ENCODE peak calls at places on chromosomes 5 and 9, in eight cellular contexts. D is AG10803, U is MM.1S, T is ovary, Y is WTC11, O is uterus, H is cardiac muscle cell, L is AG04450. J is an unnamed sample.

GRCh38 chr5:145465487-145466263 is 369.5 kb downstream of the PRELID2 start:
- DNase-seq in D (peak), U (no peak), T (no peak), Y (no peak), O (no peak), H (no peak), L (no peak), J (no peak)

GRCh38 chr5:124746252-124746915 is at the start of gene ZNF608:
- DNase-seq in D (no peak), U (no peak), T (peak), Y (no peak), O (peak), H (peak), L (no peak), J (peak)

GRCh38 chr5:91639744-91640143 is 256.6 kb upstream of the ARRDC3 start:
- DNase-seq in D (no peak), U (no peak), T (no peak), Y (no peak), O (no peak), H (no peak), L (no peak), J (no peak)

GRCh38 chr9:86749530-86750275 is 197.6 kb downstream of the GAS1 start:
- DNase-seq in D (peak), U (no peak), T (no peak), Y (no peak), O (peak), H (peak), L (peak), J (no peak)

GRCh38 chr5:115351356-115352195 is 55.1 kb upstream of the CCDC112 start:
- DNase-seq in D (peak), U (no peak), T (no peak), Y (no peak), O (no peak), H (peak), L (peak), J (no peak)

GRCh38 chr5:32138839-32139493 is 35.2 kb downstream of the GOLPH3 start:
- DNase-seq in D (no peak), U (no peak), T (no peak), Y (no peak), O (no peak), H (peak), L (no peak), J (no peak)

GRCh38 chr5:159286420-159287035 is 23.4 kb downstream of the UBLCP1 start:
- DNase-seq in D (peak), U (peak), T (no peak), Y (no peak), O (no peak), H (peak), L (no peak), J (no peak)

GRCh38 chr5:143646961-143647360 is 165.0 kb upstream of the HMHB1 start:
- DNase-seq in D (no peak), U (no peak), T (no peak), Y (no peak), O (no peak), H (no peak), L (no peak), J (no peak)

GRCh38 chr9:94869415-94869838 is 142.9 kb downstream of the AOPEP start:
- DNase-seq in D (no peak), U (no peak), T (no peak), Y (no peak), O (no peak), H (peak), L (no peak), J (no peak)

GRCh38 chr5:50751064-50751657 is 84.7 kb downstream of the PARP8 start:
- DNase-seq in D (peak), U (peak), T (no peak), Y (no peak), O (no peak), H (peak), L (peak), J (peak)

GRCh38 chr5:117455236-117456233 is 880.9 kb upstream of the SEMA6A start:
- DNase-seq in D (no peak), U (peak), T (no peak), Y (peak), O (no peak), H (no peak), L (no peak), J (no peak)

DNA sequence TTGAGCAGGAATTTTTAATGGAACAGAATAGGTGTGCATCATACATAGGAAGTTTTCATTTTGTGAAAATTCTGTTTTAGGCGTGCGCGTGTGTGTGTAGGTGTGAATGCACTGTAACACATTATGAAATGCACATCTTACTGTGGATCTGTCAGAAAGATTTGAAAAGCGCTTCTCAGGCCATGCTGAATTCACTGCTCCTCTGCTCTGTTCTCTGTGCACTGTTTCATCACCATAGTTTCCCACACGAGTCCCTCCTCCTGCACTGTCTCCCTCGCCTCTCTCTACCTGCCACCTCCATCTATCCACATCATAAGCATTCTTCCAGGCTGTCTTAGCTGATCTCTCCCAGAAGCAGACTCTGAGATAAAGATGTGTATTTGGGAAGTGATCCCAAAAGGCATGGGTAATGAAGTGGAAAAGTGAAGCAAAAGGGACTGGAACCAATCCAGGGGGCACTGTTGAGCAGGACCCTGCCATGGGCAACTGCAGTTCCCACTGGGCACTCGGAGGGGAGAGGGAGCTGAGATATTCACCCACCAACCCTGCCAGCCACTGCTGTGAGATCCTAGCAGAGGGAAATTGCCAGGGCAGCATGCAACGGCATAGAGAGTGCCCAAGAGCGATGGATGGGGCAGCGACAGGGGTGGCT is 65.9 kb downstream of the GABBR2 start:
- DNase-seq in D (no peak), U (no peak), T (no peak), Y (peak), O (no peak), H (no peak), L (no peak), J (no peak)
- TF ChIP-seq CTCF in D (no peak), U (no peak), T (no peak), Y (no peak), O (no peak), H (no peak), L (peak), J (no peak)

DNA sequence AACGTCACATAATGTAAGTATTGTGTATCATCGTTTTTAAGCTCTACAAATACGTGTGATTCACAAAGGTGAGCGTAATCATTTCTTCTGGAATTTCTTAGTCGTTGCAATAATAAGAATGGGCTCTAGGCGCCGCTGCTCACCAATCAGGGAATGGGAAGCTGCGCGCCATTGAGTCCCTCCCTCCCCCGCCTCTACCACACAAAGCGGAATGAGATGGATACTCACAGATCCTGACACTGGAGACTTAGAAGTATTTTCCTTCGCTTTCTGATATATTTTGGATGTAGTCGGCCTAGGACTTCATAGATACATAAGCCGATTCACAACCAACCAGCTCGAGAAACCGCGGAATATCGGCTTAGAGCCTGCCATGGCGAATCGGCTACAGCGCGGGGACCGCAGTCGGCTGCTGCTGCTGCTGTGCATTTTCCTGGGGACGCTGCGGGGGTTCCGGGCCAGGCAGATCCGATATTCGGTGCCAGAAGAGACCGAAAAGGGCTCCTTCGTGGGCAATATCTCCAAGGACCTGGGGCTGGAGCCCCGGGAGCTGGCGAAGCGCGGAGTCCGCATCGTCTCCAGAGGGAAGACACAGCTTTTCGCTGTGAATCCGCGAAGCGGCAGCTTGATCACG is at the start of gene PCDHGA11:
- DNase-seq in D (peak), U (peak), T (no peak), Y (peak), O (no peak), H (peak), L (no peak), J (no peak)
- TF ChIP-seq CTCF in D (peak), U (peak), T (no peak), Y (peak), O (no peak), H (peak), L (peak), J (no peak)

GRCh38 chr9:137544176-137544755 is 5.9 kb downstream of the PNPLA7 start:
- DNase-seq in D (peak), U (no peak), T (no peak), Y (no peak), O (no peak), H (peak), L (no peak), J (no peak)
- TF ChIP-seq CTCF in D (no peak), U (no peak), T (no peak), Y (no peak), O (no peak), H (no peak), L (no peak), J (no peak)

GRCh38 chr9:73067074-73067473 is 84.6 kb upstream of the ANXA1 start:
- DNase-seq in D (no peak), U (no peak), T (no peak), Y (peak), O (no peak), H (no peak), L (no peak), J (no peak)
- TF ChIP-seq CTCF in D (no peak), U (peak), T (no peak), Y (no peak), O (no peak), H (no peak), L (no peak), J (no peak)

GRCh38 chr5:73116506-73116905 is 3.9 kb upstream of the TMEM171 start:
- DNase-seq in D (no peak), U (no peak), T (no peak), Y (no peak), O (no peak), H (no peak), L (no peak), J (no peak)

GRCh38 chr5:73118331-73119011 is 1.9 kb upstream of the TMEM171 start:
- DNase-seq in D (no peak), U (no peak), T (no peak), Y (no peak), O (no peak), H (no peak), L (no peak), J (no peak)

GRCh38 chr5:73114029-73114688 is 6.2 kb upstream of the TMEM171 start:
- DNase-seq in D (no peak), U (no peak), T (no peak), Y (no peak), O (no peak), H (no peak), L (no peak), J (no peak)

GRCh38 chr5:73117088-73117755 is 3.2 kb upstream of the TMEM171 start:
- DNase-seq in D (no peak), U (no peak), T (no peak), Y (no peak), O (no peak), H (no peak), L (no peak), J (no peak)

GRCh38 chr5:73115399-73116051 is 4.8 kb upstream of the TMEM171 start:
- DNase-seq in D (peak), U (no peak), T (no peak), Y (no peak), O (no peak), H (peak), L (peak), J (no peak)
- TF ChIP-seq CTCF in D (peak), U (no peak), T (no peak), Y (no peak), O (no peak), H (no peak), L (no peak), J (no peak)

DNA sequence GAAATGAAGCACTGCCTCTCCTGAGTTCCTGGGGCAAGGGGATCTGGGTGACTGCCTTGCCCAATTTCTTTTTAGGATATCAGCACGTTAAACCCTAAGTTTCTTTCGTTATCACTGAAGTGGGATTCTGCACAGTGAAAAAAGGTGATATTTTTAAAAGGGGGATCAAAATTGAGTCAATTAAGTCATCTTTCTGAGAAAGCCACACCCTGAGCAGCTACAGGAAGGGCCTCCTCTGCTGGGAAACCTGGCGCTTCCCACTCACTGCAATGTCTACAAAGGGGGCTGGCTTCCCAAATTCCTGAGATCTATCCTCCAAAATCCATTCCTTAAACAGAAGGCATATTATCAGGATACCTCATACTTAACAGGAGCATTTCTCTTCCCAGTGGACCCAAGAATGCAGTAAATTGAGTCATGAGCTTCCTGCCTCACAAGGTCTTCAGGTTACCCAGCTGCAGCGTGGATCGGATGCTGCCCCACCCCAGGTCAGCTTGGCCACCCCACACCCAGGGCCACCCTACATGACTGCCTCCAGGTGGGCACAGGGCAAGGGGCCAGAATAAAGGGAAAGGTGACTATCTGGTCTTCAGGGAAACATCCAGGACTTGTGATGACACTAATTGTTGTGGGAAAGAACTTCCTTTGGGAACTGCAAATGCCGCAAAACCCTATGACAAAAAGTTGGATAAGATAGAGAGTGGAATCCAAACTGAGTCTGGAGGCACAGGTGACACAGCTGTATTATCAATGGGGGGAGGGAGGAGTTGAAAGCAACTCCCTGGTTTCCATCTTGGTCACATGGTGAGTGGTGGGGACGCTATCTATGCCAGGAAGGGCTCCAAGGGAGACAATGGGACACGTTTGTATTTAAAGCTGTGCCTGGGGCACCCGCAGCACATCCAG is 42.4 kb downstream of the ROR2 start:
- DNase-seq in D (no peak), U (no peak), T (no peak), Y (no peak), O (no peak), H (no peak), L (no peak), J (no peak)
- TF ChIP-seq CTCF in D (no peak), U (no peak), T (no peak), Y (no peak), O (no peak), H (no peak), L (no peak), J (no peak)

GRCh38 chr9:10045598-10045997 is 567.2 kb downstream of the PTPRD start:
- DNase-seq in D (no peak), U (peak), T (no peak), Y (no peak), O (no peak), H (peak), L (no peak), J (no peak)
- TF ChIP-seq CTCF in D (peak), U (no peak), T (no peak), Y (no peak), O (no peak), H (no peak), L (peak), J (peak)

J was measured in nephron progenitor cell.